ENCODE peak calls at places on chromosomes 6 and 20, in seven cellular contexts. X is ovary, I is stomach, J is heart right ventricle, T is fibroblast of lung, L is A549, A is IMR-90. N is an unnamed sample. For H3K4me1, the result is how much of the 10 kb centered on the place peaks cover.

GRCh38 chr6:37696841-37697735 is 595 bp downstream of the MDGA1 start:
- DNase-seq in L (peak), X (peak), T (peak), I (peak), J (peak), A (no peak), N (no peak)

GRCh38 chr20:45857836-45858250 is 429 bp downstream of the ZSWIM3 start:
- DNase-seq in X (no peak), T (no peak), I (no peak), L (no peak), J (no peak), A (no peak), N (peak)

GRCh38 chr6:108363756-108364356 is 69.0 kb downstream of the AFG1L start:
- DNase-seq in I (no peak), X (no peak), L (no peak), T (peak), A (no peak), J (no peak), N (no peak)

GRCh38 chr6:168314948-168315347 is 4.6 kb downstream of the DACT2 start:
- DNase-seq in X (no peak), J (no peak), T (peak), I (no peak), A (no peak), L (no peak), N (no peak)

GRCh38 chr20:44182135-44182765 is 4.7 kb downstream of the JPH2 start:
- DNase-seq in I (no peak), X (no peak), J (no peak), A (no peak), T (no peak), L (no peak), N (no peak)

GRCh38 chr20:44143896-44144295 is 43.1 kb downstream of the JPH2 start:
- DNase-seq in T (no peak), I (no peak), L (no peak), X (no peak), J (no peak), A (no peak), N (no peak)

GRCh38 chr6:136927313-136927712 is 5.2 kb downstream of the SLC35D3 start:
- DNase-seq in L (peak), A (peak), I (no peak), J (no peak), X (no peak), T (no peak), N (peak)

GRCh38 chr20:45306431-45306982 is at the start of gene RBPJL:
- DNase-seq in A (no peak), J (no peak), L (no peak), X (no peak), T (no peak), I (no peak), N (peak)

GRCh38 chr6:167824591-167825041 is 2.1 kb upstream of the AFDN start:
- DNase-seq in L (no peak), X (no peak), A (peak), J (no peak), I (no peak), T (peak), N (no peak)

GRCh38 chr6:1240766-1241165 is 71.1 kb upstream of the FOXQ1 start:
- DNase-seq in J (no peak), X (no peak), L (no peak), T (no peak), I (no peak), A (peak), N (no peak)

GRCh38 chr20:46715292-46715756 is 5.9 kb downstream of the SLC2A10 start:
- DNase-seq in L (peak), T (peak), J (no peak), A (peak), X (peak), I (peak), N (no peak)

DNA sequence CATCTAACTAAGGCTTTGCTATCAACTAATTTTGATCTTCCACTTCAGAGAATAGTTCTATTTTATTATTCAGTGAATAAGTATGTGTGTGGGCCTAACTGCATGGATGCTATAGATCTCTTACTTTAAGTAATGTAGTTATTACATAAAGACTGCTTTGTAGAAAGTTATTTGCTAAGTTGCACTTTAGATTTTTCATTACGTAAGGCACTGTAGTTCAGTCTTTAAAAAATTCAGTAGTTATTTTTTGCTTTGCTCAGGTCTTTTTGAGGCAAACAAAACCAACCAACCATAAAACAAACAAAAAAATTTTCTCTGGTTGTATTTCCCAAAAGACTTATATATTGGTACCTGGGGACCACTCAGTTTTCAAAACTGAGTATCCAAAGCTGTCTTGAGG is 53.0 kb downstream of the KCNQ5 start:
- DNase-seq in L (no peak), I (no peak), T (no peak), X (no peak), A (no peak), J (no peak), N (no peak)
- H3K4me3 ChIP-seq in L (no peak), I (no peak), T (no peak), X (no peak), A (no peak), J (no peak), N (no peak)

DNA sequence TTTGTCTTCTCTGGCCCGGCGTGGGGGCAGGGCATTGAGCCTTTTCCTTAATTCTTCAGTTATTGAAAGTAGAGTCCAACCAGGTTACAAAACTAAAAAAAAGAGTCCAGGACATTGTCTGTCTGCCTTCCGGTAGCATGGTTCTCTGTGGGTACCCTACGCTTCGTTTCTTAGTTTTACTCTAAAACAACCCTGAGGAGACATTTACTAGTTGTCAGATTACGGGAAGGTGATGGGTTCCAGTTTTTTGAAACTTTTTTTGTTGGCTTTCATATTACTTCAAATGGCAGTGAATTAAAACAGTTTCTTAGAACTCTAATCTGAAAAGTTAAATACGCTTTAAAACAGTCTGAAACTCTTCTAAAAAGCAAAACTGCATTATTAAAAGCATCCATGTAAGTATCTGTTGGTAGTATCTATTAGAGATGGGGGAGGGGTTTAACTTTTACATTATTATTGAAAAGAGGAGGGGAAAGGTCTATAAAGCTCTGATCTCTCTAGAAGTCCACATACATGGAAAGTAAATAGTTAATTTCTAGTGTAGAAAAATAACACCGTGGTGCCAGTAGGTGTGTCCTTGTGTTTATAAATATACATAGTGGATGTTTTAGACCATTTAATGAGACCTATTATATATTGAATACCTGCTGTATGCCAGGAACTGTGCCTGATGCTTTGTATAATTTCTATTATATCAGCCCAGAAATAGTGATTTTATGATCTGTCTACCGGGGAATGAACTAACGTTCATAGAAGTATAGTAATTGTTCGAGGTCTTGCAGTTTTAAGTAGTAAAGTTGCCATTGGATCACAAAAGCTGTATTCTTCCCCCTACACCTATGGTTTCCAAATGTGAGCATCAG is 2.3 kb downstream of the BICRAL start:
- DNase-seq in X (no peak), J (no peak), L (no peak), A (no peak), I (no peak), T (peak), N (peak)
- H3K4me1 ChIP-seq in X (under half), J (half or more), L (under half), A (under half), I (half or more), T (under half), N (half or more)

GRCh38 chr20:37904008-37904675 is 1.2 kb downstream of the VSTM2L start:
- DNase-seq in J (no peak), T (no peak), L (no peak), X (no peak), I (no peak), A (no peak), N (no peak)
- H3K27ac ChIP-seq in J (no peak), T (no peak), L (no peak), X (no peak), I (no peak), A (no peak), N (no peak)

GRCh38 chr20:17559338-17559737 is 10.5 kb upstream of the DSTN start:
- DNase-seq in T (peak), I (no peak), X (no peak), L (no peak), J (no peak), A (no peak), N (no peak)
- H3K4me3 ChIP-seq in T (no peak), I (no peak), X (no peak), L (no peak), J (no peak), A (no peak), N (no peak)

DNA sequence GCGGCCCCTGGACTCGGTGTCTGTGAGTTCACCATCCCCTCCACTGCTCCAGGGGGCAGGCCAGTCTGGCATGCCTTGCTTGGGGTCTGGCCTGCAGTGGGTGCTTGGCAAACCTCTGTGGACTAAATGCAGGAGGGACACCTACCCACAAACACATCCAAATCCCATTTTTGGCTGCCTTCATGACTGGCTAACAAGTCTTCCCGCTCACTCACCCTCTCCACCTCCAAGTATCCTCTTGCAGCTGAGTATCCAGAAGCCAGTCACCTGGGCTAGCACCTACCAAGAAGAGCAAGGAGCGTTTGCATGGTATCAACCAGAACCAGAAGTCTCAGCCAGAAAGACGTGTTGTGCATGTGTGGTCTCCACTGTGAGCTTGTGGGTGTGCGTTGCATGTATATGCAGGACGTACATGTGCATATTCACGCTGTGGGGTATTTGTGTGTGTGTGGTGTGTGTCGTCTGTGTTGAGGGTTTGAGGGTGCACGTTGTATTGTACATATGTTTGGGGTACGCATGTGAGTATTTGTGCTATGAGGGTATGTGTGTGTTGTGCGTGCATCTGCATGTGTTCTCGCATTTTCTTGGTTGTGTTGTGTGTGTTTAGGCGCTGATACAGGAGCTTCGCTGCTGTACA is 5.6 kb upstream of the PMEPA1 start:
- DNase-seq in I (no peak), J (no peak), A (no peak), T (no peak), X (no peak), L (no peak), N (no peak)
- H3K4me1 ChIP-seq in I (half or more), J (half or more), A (under half), T (under half), X (under half), L (half or more), N (under half)

DNA sequence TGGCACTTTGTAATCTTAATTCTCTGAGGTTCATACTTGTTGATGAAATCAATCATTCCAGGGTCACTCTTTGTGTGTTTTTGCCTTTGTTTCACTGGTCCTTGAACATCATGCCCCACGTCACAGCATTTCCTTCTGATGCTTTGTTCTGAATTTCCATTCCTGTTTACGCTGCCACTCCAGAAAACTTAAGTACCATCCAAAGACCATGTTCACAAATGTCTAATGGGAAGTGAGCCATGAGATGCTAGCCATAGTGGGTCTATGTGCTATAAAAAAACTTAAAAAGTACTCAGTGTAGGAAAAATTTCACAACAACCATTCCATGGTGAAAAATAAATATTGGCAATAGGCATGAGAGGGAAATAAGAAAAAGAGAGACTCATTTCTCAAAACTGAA is 232.0 kb downstream of the IBTK start:
- DNase-seq in T (no peak), J (no peak), A (no peak), L (no peak), I (no peak), X (no peak), N (no peak)
- H3K27ac ChIP-seq in T (no peak), J (peak), A (no peak), L (peak), I (peak), X (no peak), N (no peak)